ENCODE peak calls at places on chromosome 16, in four cellular contexts. L, T, Q and G are unnamed samples.

GRCh38 chr16:60731329-60731728 is 1304.9 kb downstream of the CDH8 start:
- DNase-seq in L (no peak), Q (no peak), T (no peak), G (no peak)

GRCh38 chr16:69741951-69742904 is 12.5 kb downstream of the NOB1 start:
- DNase-seq in Q (peak), L (no peak), T (no peak), G (no peak)

GRCh38 chr16:23202166-23202565 is 19.6 kb downstream of the SCNN1G start:
- DNase-seq in Q (no peak), T (no peak), L (no peak), G (no peak)

GRCh38 chr16:7482028-7482427 is 149.4 kb downstream of the RBFOX1 start:
- DNase-seq in L (no peak), Q (no peak), T (no peak), G (no peak)

GRCh38 chr16:11705311-11705710 is 37.1 kb downstream of the SNN start:
- DNase-seq in Q (no peak), T (no peak), L (no peak), G (no peak)

GRCh38 chr16:72300892-72301291 is 128.9 kb upstream of the PMFBP1 start:
- DNase-seq in T (no peak), Q (no peak), L (no peak), G (no peak)

GRCh38 chr16:9225527-9226316 is 134.3 kb downstream of the HAPSTR1 start:
- DNase-seq in L (peak), T (no peak), Q (no peak), G (peak)

GRCh38 chr16:64920211-64920610 is 201.7 kb downstream of the CDH11 start:
- DNase-seq in T (no peak), Q (no peak), L (no peak), G (no peak)

GRCh38 chr16:2425008-2425518 is 4.2 kb upstream of the CCNF start:
- DNase-seq in T (no peak), Q (no peak), L (no peak), G (no peak)

DNA sequence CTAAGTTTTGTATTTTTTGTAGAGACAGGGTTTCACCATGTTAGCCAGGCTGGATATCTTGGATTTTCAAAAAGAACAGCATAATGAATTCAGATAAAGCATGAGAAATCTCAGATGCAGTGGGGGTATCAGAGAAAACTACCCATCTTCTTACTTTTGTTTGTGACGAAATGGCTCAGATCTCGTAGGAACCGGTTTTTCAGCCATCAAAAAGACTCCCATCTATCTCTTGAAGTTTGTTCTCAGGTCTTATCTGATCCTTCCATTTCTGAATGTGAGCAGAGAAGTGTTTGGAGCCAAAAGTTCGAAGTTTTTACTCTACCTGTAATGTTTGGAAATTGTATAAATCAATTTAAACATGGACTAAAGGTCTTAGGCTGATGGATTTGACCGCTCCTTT is 57.2 kb downstream of the LDHD start:
- DNase-seq in Q (no peak), T (no peak), L (no peak), G (no peak)
- TF ChIP-seq POLR2A in Q (no peak), T (no peak), L (no peak), G (no peak)

GRCh38 chr16:81745704-81746558 is 33.2 kb upstream of the PLCG2 start:
- DNase-seq in T (peak), Q (peak), L (peak), G (peak)
- TF ChIP-seq POLR2A in T (peak), Q (no peak), L (no peak), G (peak)

GRCh38 chr16:28846080-28846932 is at the start of gene TUFM:
- DNase-seq in L (peak), Q (peak), T (peak), G (peak)
- TF ChIP-seq POLR2A in L (peak), Q (peak), T (peak), G (peak)

GRCh38 chr16:50618238-50618918 is 62.7 kb downstream of the SNX20 start:
- DNase-seq in T (no peak), L (no peak), Q (no peak), G (no peak)

GRCh38 chr16:50616386-50616785 is 64.7 kb downstream of the SNX20 start:
- DNase-seq in L (no peak), Q (no peak), T (no peak), G (no peak)

GRCh38 chr16:50615891-50616290 is 65.2 kb downstream of the SNX20 start:
- DNase-seq in L (no peak), T (no peak), Q (no peak), G (no peak)

GRCh38 chr16:50617630-50618184 is 63.4 kb downstream of the SNX20 start:
- DNase-seq in T (no peak), L (peak), Q (no peak), G (no peak)

DNA sequence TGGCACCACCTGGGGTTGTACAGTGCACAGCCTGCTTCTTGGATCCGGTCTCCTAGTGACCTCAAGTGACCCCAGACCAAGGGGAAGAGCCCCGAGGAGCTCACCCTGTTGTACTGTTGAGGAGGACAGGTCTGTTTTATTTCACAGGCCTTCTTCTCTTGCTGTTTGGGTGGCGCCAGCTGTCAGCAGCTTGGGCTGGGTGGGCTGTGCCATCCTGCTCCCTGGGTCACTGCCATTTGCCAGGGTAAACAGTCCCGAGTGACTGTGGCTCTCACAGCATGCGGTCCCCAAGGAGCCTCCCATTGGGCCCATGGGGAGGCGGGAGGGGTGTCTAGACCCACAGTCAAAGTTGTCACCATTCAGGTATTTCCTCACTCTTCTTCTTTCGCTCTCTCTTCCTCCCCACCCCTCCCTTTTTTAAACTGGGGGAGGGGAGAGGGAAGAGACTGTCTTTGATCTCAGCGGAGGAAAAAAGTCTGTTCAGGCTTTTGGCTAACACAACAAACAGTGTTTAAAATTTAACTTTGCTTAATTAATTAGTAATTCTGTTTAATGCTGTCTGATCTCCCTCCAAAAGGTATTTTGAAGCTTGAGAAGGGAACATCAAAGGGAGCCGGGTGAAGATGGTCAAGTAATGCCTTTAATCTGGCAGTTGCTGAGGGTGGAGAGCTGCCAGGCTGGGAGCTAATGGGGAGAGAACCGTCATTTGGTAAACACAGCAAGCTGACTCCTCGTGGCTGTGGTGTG is 64.1 kb downstream of the SNX20 start:
- DNase-seq in L (peak), Q (no peak), T (no peak), G (no peak)
- TF ChIP-seq POLR2A in L (no peak), Q (no peak), T (no peak), G (no peak)

DNA sequence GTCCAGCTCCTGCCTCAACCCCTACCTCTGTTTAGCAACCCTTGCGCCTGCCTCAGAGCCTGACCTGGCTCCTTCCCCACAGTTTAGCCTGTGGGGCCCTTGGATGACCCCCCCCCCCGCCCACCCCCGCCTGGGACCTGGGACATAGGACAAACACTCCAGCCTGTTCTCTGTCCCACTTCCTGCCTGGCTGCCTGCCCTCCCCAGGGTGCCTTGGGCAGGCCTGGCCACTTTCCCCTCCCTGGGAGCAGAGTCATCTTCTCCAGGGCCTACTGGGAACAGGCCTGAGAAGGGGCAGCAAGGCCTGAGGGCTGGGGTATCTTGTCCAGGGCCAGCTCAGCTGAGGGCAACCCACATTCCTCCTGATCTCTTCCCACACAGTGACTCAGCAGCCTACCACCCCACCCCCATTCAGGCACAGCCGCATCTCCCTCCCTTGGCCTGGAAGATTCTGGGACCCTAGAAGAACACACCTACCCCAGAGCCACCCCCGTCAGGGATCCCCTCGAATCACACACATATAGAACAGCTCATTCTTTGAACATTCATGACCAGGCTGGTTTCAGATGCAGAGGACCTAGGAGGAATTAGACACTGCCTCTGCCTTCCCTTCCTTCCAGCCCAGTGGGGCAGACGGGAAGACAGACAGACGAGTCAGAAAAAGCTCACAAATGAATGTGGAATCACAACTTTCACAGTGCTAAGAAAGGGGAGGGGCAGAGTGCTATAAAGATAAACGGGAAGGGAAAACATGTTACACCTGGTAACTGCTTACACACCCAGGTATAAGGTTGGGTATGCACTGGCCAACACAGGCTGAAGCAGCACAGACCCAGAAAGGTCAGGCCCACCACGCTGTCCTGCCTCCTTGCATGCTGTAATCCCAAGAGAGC is 6.0 kb downstream of the FHOD1 start:
- DNase-seq in T (peak), Q (peak), L (peak), G (peak)
- TF ChIP-seq POLR2A in T (no peak), Q (no peak), L (no peak), G (no peak)

DNA sequence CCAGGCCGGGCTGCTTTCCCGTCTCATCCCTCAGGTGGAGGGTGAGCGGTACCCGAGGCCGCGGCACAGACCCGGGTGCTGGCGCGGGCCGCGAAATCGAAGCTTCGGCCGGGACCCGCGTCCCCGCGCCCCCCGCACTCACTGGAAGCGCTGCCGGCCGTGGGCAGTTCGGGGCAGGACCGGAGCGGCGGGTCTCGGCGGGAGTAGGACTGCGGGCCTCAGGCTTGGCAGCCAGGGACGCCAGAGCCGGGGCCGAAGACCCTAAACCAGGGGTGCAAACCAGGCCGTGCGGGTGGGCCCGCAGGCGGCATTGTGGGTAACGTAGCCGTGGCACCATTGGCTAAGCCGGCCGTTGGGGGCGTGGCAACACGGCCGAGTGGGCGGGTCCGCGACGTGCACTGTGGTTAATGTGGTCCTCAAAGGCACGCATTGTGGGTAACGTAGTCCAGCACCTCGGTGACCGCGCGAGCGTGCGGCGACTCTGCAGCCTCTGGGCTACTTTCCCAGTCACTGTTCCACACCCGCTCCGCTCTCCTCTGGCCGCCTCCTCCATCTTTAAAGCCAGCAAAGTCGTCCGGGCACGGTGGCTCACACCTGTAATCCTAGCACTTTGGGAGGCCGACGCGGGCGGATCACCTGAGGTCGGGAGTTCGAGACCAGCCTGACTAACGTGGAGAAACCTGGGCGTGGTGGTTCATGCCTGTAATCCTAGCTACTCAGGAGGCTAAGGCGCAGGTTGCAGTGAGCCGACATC is at the start of gene ZNF500:
- DNase-seq in T (peak), Q (peak), L (peak), G (peak)
- TF ChIP-seq POLR2A in T (peak), Q (peak), L (peak), G (peak)

GRCh38 chr16:20515580-20516179 is 60.5 kb downstream of the ACSM2B start:
- DNase-seq in T (no peak), L (peak), Q (no peak), G (no peak)
- TF ChIP-seq POLR2A in T (no peak), L (no peak), Q (no peak), G (no peak)

GRCh38 chr16:30985401-30986128 is 558 bp downstream of the HSD3B7 start:
- DNase-seq in Q (peak), T (peak), L (peak), G (no peak)

GRCh38 chr16:30986129-30986991 is 1.4 kb downstream of the HSD3B7 start:
- DNase-seq in L (no peak), T (no peak), Q (no peak), G (no peak)

GRCh38 chr16:30983289-30983889 is 1.6 kb upstream of the HSD3B7 start:
- DNase-seq in T (no peak), Q (no peak), L (no peak), G (no peak)

GRCh38 chr16:30983898-30984610 is 953 bp upstream of the HSD3B7 start:
- DNase-seq in Q (no peak), T (no peak), L (no peak), G (no peak)

GRCh38 chr16:30984669-30985400 is at the start of gene HSD3B7:
- DNase-seq in Q (peak), L (peak), T (peak), G (peak)
- TF ChIP-seq POLR2A in Q (peak), L (peak), T (peak), G (peak)

DNA sequence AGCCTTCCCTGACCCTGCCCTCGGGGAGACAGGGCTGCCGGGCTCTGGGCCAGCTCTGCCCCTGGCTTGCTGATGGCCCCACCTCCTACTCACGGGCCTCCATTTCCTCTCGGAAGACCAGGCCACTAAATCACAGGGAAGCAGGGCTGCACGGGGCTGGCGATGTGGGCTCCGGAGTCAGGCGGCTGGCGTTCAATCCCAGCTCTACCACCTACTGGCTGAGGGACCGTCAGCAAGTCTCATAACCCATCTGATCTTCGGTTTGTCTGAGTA is 113.4 kb downstream of the AMFR start:
- DNase-seq in T (no peak), Q (no peak), L (no peak), G (no peak)
- TF ChIP-seq POLR2A in T (no peak), Q (no peak), L (no peak), G (no peak)